ENCODE peak calls at places on chromosomes 2 and 18, in four cellular contexts. R is K562, T is HCT116, X is IMR-90. E is an unnamed sample.

GRCh38 chr18:12091742-12092141 is 1.9 kb upstream of the ANKRD62 start:
- DNase-seq in X (no peak), R (no peak), T (no peak), E (no peak)

GRCh38 chr2:115746151-115746550 is 1303.7 kb downstream of the DPP10 start:
- DNase-seq in R (no peak), X (no peak), T (no peak), E (no peak)

GRCh38 chr2:216934623-216935022 is 74.8 kb upstream of the TNP1 start:
- DNase-seq in T (no peak), R (no peak), X (no peak), E (no peak)

GRCh38 chr2:219525533-219526232 is 11.4 kb downstream of the ASIC4 start:
- DNase-seq in X (no peak), T (no peak), R (peak; percentile 93), E (no peak)

GRCh38 chr18:68648191-68648590 is 66.7 kb downstream of the TMX3 start:
- DNase-seq in X (no peak), T (no peak), R (no peak), E (no peak)

GRCh38 chr18:75350440-75350839 is 77.1 kb downstream of the SMIM21 start:
- DNase-seq in R (no peak), X (no peak), T (no peak), E (no peak)

GRCh38 chr18:54020346-54020745 is 204.1 kb downstream of the MBD2 start:
- DNase-seq in T (no peak), R (no peak), X (no peak), E (no peak)

GRCh38 chr18:61582205-61582710 is 249.0 kb downstream of the CDH20 start:
- DNase-seq in T (no peak), R (no peak), X (no peak), E (no peak)

GRCh38 chr2:41867553-41867952 is 180.3 kb upstream of the PKDCC start:
- DNase-seq in R (no peak), X (peak; percentile 4), T (no peak), E (no peak)

GRCh38 chr2:57429821-57430220 is 616.8 kb upstream of the VRK2 start:
- DNase-seq in R (no peak), X (no peak), T (no peak), E (no peak)

GRCh38 chr2:16729335-16729734 is 63.7 kb upstream of the CYRIA start:
- DNase-seq in T (no peak), X (no peak), R (no peak), E (no peak)

GRCh38 chr18:24600076-24600654 is 139.7 kb downstream of the HRH4 start:
- DNase-seq in R (peak; percentile 50), X (peak; percentile 75), T (peak; percentile 27), E (peak; percentile 74)

GRCh38 chr2:21820271-21820670 is 696.5 kb downstream of the TDRD15 start:
- DNase-seq in R (no peak), X (peak; percentile 8), T (no peak), E (no peak)

GRCh38 chr2:129009555-129010146 is 691.0 kb upstream of the HS6ST1 start:
- DNase-seq in X (no peak), T (no peak), R (no peak), E (no peak)

GRCh38 chr18:33716061-33716683 is 138.2 kb downstream of the ASXL3 start:
- DNase-seq in R (no peak), X (no peak), T (no peak), E (no peak)

GRCh38 chr2:143489135-143489534 is 359.9 kb downstream of the ARHGAP15 start:
- DNase-seq in X (peak; percentile 93), T (no peak), R (no peak), E (no peak)

GRCh38 chr18:10689954-10690302 is 164.1 kb downstream of the NAPG start:
- DNase-seq in R (no peak), X (no peak), T (no peak), E (no peak)

GRCh38 chr2:164314148-164314547 is 307.1 kb downstream of the GRB14 start:
- DNase-seq in R (no peak), T (no peak), X (no peak), E (no peak)

GRCh38 chr18:9901377-9901776 is 12.4 kb upstream of the VAPA start:
- DNase-seq in R (peak; percentile 58), X (no peak), T (no peak), E (no peak)

GRCh38 chr18:34647251-34647650 is 62.8 kb upstream of the DTNA start:
- DNase-seq in X (no peak), T (peak; percentile 23), R (peak; percentile 2), E (peak; percentile 66)

GRCh38 chr2:221334466-221334865 is 237.6 kb downstream of the EPHA4 start:
- DNase-seq in T (no peak), R (no peak), X (no peak), E (no peak)

GRCh38 chr2:236922061-236922460 is 163.6 kb upstream of the COPS8 start:
- DNase-seq in X (no peak), R (no peak), T (no peak), E (no peak)

GRCh38 chr2:105778344-105778607 is 33.6 kb downstream of the NCK2 start:
- DNase-seq in R (no peak), X (no peak), T (no peak), E (no peak)

GRCh38 chr2:105777071-105777482 is 32.4 kb downstream of the NCK2 start:
- DNase-seq in R (no peak), X (no peak), T (no peak), E (no peak)

GRCh38 chr2:105779394-105779793 is 34.7 kb downstream of the NCK2 start:
- DNase-seq in X (no peak), T (no peak), R (no peak), E (no peak)

GRCh38 chr2:105776560-105776928 is 31.8 kb downstream of the NCK2 start:
- DNase-seq in R (no peak), T (no peak), X (no peak), E (no peak)

DNA sequence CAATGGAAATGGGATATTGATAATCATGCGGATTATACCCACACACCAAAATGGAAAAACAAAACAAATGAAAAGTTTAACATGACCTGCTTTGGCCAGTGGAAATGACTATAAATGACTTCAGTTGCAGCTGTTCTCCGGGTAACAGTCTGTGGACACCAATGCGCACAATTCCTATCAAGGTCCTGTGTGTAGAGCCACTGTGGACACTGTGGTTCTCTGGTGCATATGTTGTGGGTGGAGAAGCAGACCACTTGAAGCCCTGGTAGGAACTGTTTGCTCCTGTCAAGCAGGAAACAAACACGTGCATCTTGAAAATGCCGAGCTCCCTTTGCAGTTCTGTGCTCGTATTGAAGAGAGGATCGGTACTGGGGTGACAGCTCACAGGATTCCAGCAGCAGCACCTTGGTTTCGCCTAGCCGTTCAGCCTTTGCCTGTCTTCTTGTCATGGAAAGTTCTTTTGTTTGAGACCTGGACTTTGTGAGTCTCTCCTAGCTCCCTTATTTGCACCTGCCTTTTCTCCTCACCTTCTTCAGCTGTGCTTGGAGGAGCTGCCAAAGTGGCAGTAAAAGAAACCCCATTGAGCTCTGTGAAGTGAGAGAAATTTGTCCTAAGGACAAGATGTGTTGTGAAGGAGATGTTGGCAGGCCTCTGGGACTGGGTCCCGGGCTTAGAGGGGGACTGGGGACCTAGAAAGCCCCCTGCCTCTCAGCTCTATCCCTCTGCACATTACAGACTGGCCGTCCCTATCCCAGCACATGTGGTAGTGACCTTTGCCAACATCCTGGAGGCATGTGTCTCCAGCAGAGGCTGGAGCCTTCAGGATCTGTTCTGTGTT is 33.0 kb downstream of the NCK2 start:
- DNase-seq in R (no peak), T (no peak), X (no peak), E (no peak)
- H2AFZ ChIP-seq in R (no peak overlapping the region), T (no peak overlapping the region), X (no peak overlapping the region), E (no peak overlapping the region)

GRCh38 chr2:109521233-109521632 is 92.5 kb downstream of the SEPTIN10 start:
- DNase-seq in X (no peak), R (no peak), T (no peak), E (no peak)
- H3K4me1 ChIP-seq in X (no peaks in the 10 kb centered on the region), R (no peaks in the 10 kb centered on the region), T (peaks cover 5% of the 10 kb centered on the region), E (peaks cover 9% of the 10 kb centered on the region)

GRCh38 chr2:30686000-30686399 is 121.2 kb downstream of the CAPN13 start:
- DNase-seq in T (no peak), R (peak; percentile 37), X (no peak), E (peak; percentile 57)
- H2AFZ ChIP-seq in T (peak overlapping the region; percentile 45), R (no peak overlapping the region), X (no peak overlapping the region), E (no peak overlapping the region)

GRCh38 chr2:207126724-207127314 is 38.9 kb downstream of the KLF7 start:
- DNase-seq in X (peak; percentile 57), T (no peak), R (no peak), E (no peak)

GRCh38 chr2:207119048-207119447 is 46.7 kb downstream of the KLF7 start:
- DNase-seq in R (no peak), X (no peak), T (no peak), E (no peak)

GRCh38 chr2:207121784-207122183 is 44.0 kb downstream of the KLF7 start:
- DNase-seq in T (peak; percentile 56), R (no peak), X (peak; percentile 85), E (no peak)

GRCh38 chr2:207123776-207124391 is 41.9 kb downstream of the KLF7 start:
- DNase-seq in T (no peak), R (no peak), X (no peak), E (no peak)

GRCh38 chr2:207122914-207123744 is 42.6 kb downstream of the KLF7 start:
- DNase-seq in T (peak; percentile 59), R (no peak), X (no peak), E (no peak)
- H3K4me1 ChIP-seq in T (peaks cover 45% of the 10 kb centered on the region), R (no peaks in the 10 kb centered on the region), X (peaks cover 24% of the 10 kb centered on the region), E (no peaks in the 10 kb centered on the region)

GRCh38 chr18:7079231-7079630 is 38.4 kb downstream of the LAMA1 start:
- DNase-seq in R (no peak), T (no peak), X (no peak), E (no peak)

GRCh38 chr18:7082666-7083065 is 34.9 kb downstream of the LAMA1 start:
- DNase-seq in T (no peak), X (no peak), R (no peak), E (no peak)

GRCh38 chr18:7089369-7089768 is 28.2 kb downstream of the LAMA1 start:
- DNase-seq in T (no peak), X (no peak), R (no peak), E (no peak)

GRCh38 chr18:7084766-7085080 is 32.9 kb downstream of the LAMA1 start:
- DNase-seq in R (no peak), T (no peak), X (peak; percentile 86), E (no peak)

GRCh38 chr18:7084080-7084765 is 33.4 kb downstream of the LAMA1 start:
- DNase-seq in T (no peak), X (peak; percentile 60), R (peak; percentile 8), E (no peak)
- H2AFZ ChIP-seq in T (no peak overlapping the region), X (no peak overlapping the region), R (no peak overlapping the region), E (no peak overlapping the region)